ENCODE peak calls at places on chromosomes 6 and 20, in four cellular contexts. One of them, this sample, is unnamed.

GRCh38 chr6:44052419-44053011 is 74.7 kb downstream of the MRPL14 start:
- DNase-seq in GM13976: no peak
- DNase-seq in endothelial cell: no peak
- DNase-seq in CD8-positive, alpha-beta memory T cell: peak; percentile 18
- DNase-seq in this sample: no peak

GRCh38 chr6:170176621-170177382 is 114.1 kb downstream of the DLL1 start:
- DNase-seq in CD8-positive, alpha-beta memory T cell: peak; percentile 48
- DNase-seq in endothelial cell: no peak
- DNase-seq in GM13976: no peak
- DNase-seq in this sample: no peak

GRCh38 chr6:109165392-109165964 is 70.2 kb downstream of the CEP57L1 start:
- DNase-seq in GM13976: no peak
- DNase-seq in CD8-positive, alpha-beta memory T cell: no peak
- DNase-seq in endothelial cell: peak; percentile 11
- DNase-seq in this sample: no peak

GRCh38 chr6:22784611-22785010 is 215.2 kb downstream of the HDGFL1 start:
- DNase-seq in endothelial cell: no peak
- DNase-seq in CD8-positive, alpha-beta memory T cell: no peak
- DNase-seq in GM13976: no peak
- DNase-seq in this sample: no peak

GRCh38 chr20:20463933-20464374 is 96.0 kb downstream of the INSM1 start:
- DNase-seq in endothelial cell: no peak
- DNase-seq in GM13976: no peak
- DNase-seq in CD8-positive, alpha-beta memory T cell: no peak
- DNase-seq in this sample: peak; percentile 80

GRCh38 chr6:168124921-168125320 is 45.9 kb upstream of the FRMD1 start:
- DNase-seq in GM13976: no peak
- DNase-seq in endothelial cell: no peak
- DNase-seq in CD8-positive, alpha-beta memory T cell: no peak
- DNase-seq in this sample: no peak

GRCh38 chr6:41239467-41240159 is 11.5 kb downstream of the TREML4 start:
- DNase-seq in endothelial cell: peak; percentile 34
- DNase-seq in CD8-positive, alpha-beta memory T cell: no peak
- DNase-seq in GM13976: no peak
- DNase-seq in this sample: no peak

GRCh38 chr6:124193132-124193531 is 389.5 kb downstream of the NKAIN2 start:
- DNase-seq in CD8-positive, alpha-beta memory T cell: no peak
- DNase-seq in endothelial cell: no peak
- DNase-seq in GM13976: no peak
- DNase-seq in this sample: no peak

GRCh38 chr6:121780325-121781313 is 345.2 kb downstream of the GJA1 start:
- DNase-seq in endothelial cell: no peak
- DNase-seq in CD8-positive, alpha-beta memory T cell: no peak
- DNase-seq in GM13976: no peak
- DNase-seq in this sample: no peak

GRCh38 chr20:21183722-21184121 is 57.8 kb downstream of the KIZ start:
- DNase-seq in CD8-positive, alpha-beta memory T cell: no peak
- DNase-seq in endothelial cell: no peak
- DNase-seq in GM13976: no peak
- DNase-seq in this sample: no peak

GRCh38 chr6:142838821-142839685 is 105.9 kb downstream of the HIVEP2 start:
- DNase-seq in CD8-positive, alpha-beta memory T cell: no peak
- DNase-seq in endothelial cell: no peak
- DNase-seq in GM13976: no peak
- DNase-seq in this sample: no peak

GRCh38 chr6:169048185-169048584 is 205.5 kb downstream of the THBS2 start:
- DNase-seq in endothelial cell: no peak
- DNase-seq in CD8-positive, alpha-beta memory T cell: no peak
- DNase-seq in GM13976: no peak
- DNase-seq in this sample: no peak

GRCh38 chr6:13339863-13340635 is 11.7 kb upstream of the TBC1D7 start:
- DNase-seq in GM13976: no peak
- DNase-seq in endothelial cell: no peak
- DNase-seq in CD8-positive, alpha-beta memory T cell: no peak
- DNase-seq in this sample: no peak

GRCh38 chr6:119308048-119308570 is 41.5 kb downstream of the MAN1A1 start:
- DNase-seq in CD8-positive, alpha-beta memory T cell: no peak
- DNase-seq in endothelial cell: no peak
- DNase-seq in GM13976: no peak
- DNase-seq in this sample: no peak

GRCh38 chr6:26595669-26596269 is 984 bp upstream of the ABT1 start:
- DNase-seq in CD8-positive, alpha-beta memory T cell: peak; percentile 87
- DNase-seq in endothelial cell: peak; percentile 97
- DNase-seq in GM13976: peak; percentile 81
- DNase-seq in this sample: peak; percentile 92

GRCh38 chr6:134739299-134740090 is 210.4 kb downstream of the ALDH8A1 start:
- DNase-seq in CD8-positive, alpha-beta memory T cell: no peak
- DNase-seq in GM13976: no peak
- DNase-seq in endothelial cell: no peak
- DNase-seq in this sample: no peak

GRCh38 chr20:2713285-2713684 is 20.7 kb downstream of the EBF4 start:
- DNase-seq in endothelial cell: no peak
- DNase-seq in CD8-positive, alpha-beta memory T cell: no peak
- DNase-seq in GM13976: peak; percentile 42
- DNase-seq in this sample: no peak

GRCh38 chr6:129893513-129894098 is 32.5 kb upstream of the TMEM244 start:
- DNase-seq in endothelial cell: no peak
- DNase-seq in GM13976: no peak
- DNase-seq in CD8-positive, alpha-beta memory T cell: no peak
- DNase-seq in this sample: no peak

GRCh38 chr20:41163821-41164220 is 26.5 kb downstream of the PLCG1 start:
- DNase-seq in GM13976: no peak
- DNase-seq in CD8-positive, alpha-beta memory T cell: no peak
- DNase-seq in endothelial cell: no peak
- DNase-seq in this sample: no peak

GRCh38 chr6:17867880-17868279 is 119.6 kb downstream of the KIF13A start:
- DNase-seq in endothelial cell: no peak
- DNase-seq in GM13976: no peak
- DNase-seq in CD8-positive, alpha-beta memory T cell: no peak
- DNase-seq in this sample: no peak

GRCh38 chr6:77150736-77151135 is 312.6 kb downstream of the HTR1B start:
- DNase-seq in GM13976: no peak
- DNase-seq in endothelial cell: no peak
- DNase-seq in CD8-positive, alpha-beta memory T cell: no peak
- DNase-seq in this sample: no peak

GRCh38 chr20:62066983-62067433 is 1.3 kb upstream of the TAF4 start:
- DNase-seq in endothelial cell: no peak
- DNase-seq in CD8-positive, alpha-beta memory T cell: no peak
- DNase-seq in GM13976: peak; percentile 70
- DNase-seq in this sample: no peak

GRCh38 chr6:118784641-118785164 is 109.2 kb upstream of the ASF1A start:
- DNase-seq in GM13976: no peak
- DNase-seq in CD8-positive, alpha-beta memory T cell: no peak
- DNase-seq in endothelial cell: no peak
- DNase-seq in this sample: no peak

GRCh38 chr20:49541733-49542513 is 26.0 kb downstream of the PTGIS start:
- DNase-seq in endothelial cell: peak; percentile 66
- DNase-seq in GM13976: peak; percentile 84
- DNase-seq in CD8-positive, alpha-beta memory T cell: peak; percentile 70
- DNase-seq in this sample: peak; percentile 84

GRCh38 chr6:89434954-89435353 is 2.0 kb downstream of the ANKRD6 start:
- DNase-seq in endothelial cell: no peak
- DNase-seq in CD8-positive, alpha-beta memory T cell: no peak
- DNase-seq in GM13976: no peak
- DNase-seq in this sample: no peak

GRCh38 chr20:8155848-8156602 is 24.0 kb downstream of the PLCB1 start:
- DNase-seq in GM13976: no peak
- DNase-seq in endothelial cell: no peak
- DNase-seq in CD8-positive, alpha-beta memory T cell: no peak
- DNase-seq in this sample: no peak

GRCh38 chr6:43744490-43744889 is 25.5 kb upstream of the VEGFA start:
- DNase-seq in endothelial cell: no peak
- DNase-seq in CD8-positive, alpha-beta memory T cell: no peak
- DNase-seq in GM13976: no peak
- DNase-seq in this sample: no peak

GRCh38 chr6:4671587-4672115 is 104.6 kb upstream of the CDYL start:
- DNase-seq in GM13976: no peak
- DNase-seq in endothelial cell: no peak
- DNase-seq in CD8-positive, alpha-beta memory T cell: no peak
- DNase-seq in this sample: no peak

GRCh38 chr6:164379786-164380185 is 929.6 kb downstream of the C6orf118 start:
- DNase-seq in GM13976: no peak
- DNase-seq in CD8-positive, alpha-beta memory T cell: no peak
- DNase-seq in endothelial cell: no peak
- DNase-seq in this sample: no peak

GRCh38 chr6:35181313-35181932 is 32.3 kb upstream of the SCUBE3 start:
- DNase-seq in GM13976: no peak
- DNase-seq in endothelial cell: no peak
- DNase-seq in CD8-positive, alpha-beta memory T cell: no peak
- DNase-seq in this sample: no peak

GRCh38 chr20:50450961-50451752 is 59.0 kb upstream of the PTPN1 start:
- DNase-seq in endothelial cell: no peak
- DNase-seq in CD8-positive, alpha-beta memory T cell: peak; percentile 51
- DNase-seq in GM13976: peak; percentile 61
- DNase-seq in this sample: no peak

GRCh38 chr6:4903751-4904370 is 100.0 kb downstream of the RPP40 start:
- DNase-seq in endothelial cell: no peak
- DNase-seq in CD8-positive, alpha-beta memory T cell: no peak
- DNase-seq in GM13976: no peak
- DNase-seq in this sample: no peak

This sample was measured in iPS DF 6.9.